ENCODE peak calls at places on chromosomes 2 and 18, in four cellular contexts. Z, X, Q and O are unnamed samples.

GRCh38 chr2:66145490-66145889 is 289.4 kb upstream of the MEIS1 start:
- DNase-seq in Z (no peak), X (no peak), Q (no peak), O (no peak)

GRCh38 chr2:60843006-60843405 is 38.4 kb upstream of the REL start:
- DNase-seq in Z (no peak), X (no peak), Q (no peak), O (no peak)

GRCh38 chr18:7735194-7735593 is 168.1 kb downstream of the PTPRM start:
- DNase-seq in Z (no peak), X (no peak), Q (no peak), O (no peak)

GRCh38 chr18:55861266-55861665 is 273.3 kb upstream of the TCF4 start:
- DNase-seq in Z (no peak), X (peak), Q (no peak), O (peak)

GRCh38 chr18:44680271-44681038 is at the start of gene SETBP1:
- DNase-seq in Z (peak), X (peak), Q (peak), O (peak)

GRCh38 chr2:166091439-166091838 is 36.4 kb downstream of the SCN1A start:
- DNase-seq in Z (no peak), X (no peak), Q (no peak), O (no peak)

GRCh38 chr2:12577567-12577966 is 139.2 kb upstream of the TRIB2 start:
- DNase-seq in Z (no peak), X (no peak), Q (no peak), O (peak)

GRCh38 chr2:27281855-27282559 is at the start of gene TRIM54:
- DNase-seq in Z (peak), X (no peak), Q (no peak), O (peak)

GRCh38 chr2:218016810-218017209 is 14.0 kb upstream of the TNS1 start:
- DNase-seq in Z (no peak), X (no peak), Q (no peak), O (no peak)

GRCh38 chr18:75223687-75224347 is 13.2 kb downstream of the TSHZ1 start:
- DNase-seq in Z (no peak), X (no peak), Q (no peak), O (no peak)

GRCh38 chr2:72710418-72711152 is 115.2 kb downstream of the EXOC6B start:
- DNase-seq in Z (no peak), X (no peak), Q (no peak), O (no peak)

GRCh38 chr2:43100883-43101662 is 125.3 kb downstream of the ZFP36L2 start:
- DNase-seq in Z (peak), X (peak), Q (no peak), O (peak)

GRCh38 chr2:70448041-70448440 is 105.6 kb downstream of the TGFA start:
- DNase-seq in Z (no peak), X (no peak), Q (no peak), O (no peak)

GRCh38 chr18:25561923-25562322 is 210.0 kb upstream of the ZNF521 start:
- DNase-seq in Z (no peak), X (no peak), Q (no peak), O (no peak)

GRCh38 chr2:128769457-128770142 is 450.9 kb upstream of the HS6ST1 start:
- DNase-seq in Z (no peak), X (no peak), Q (no peak), O (peak)

GRCh38 chr2:69143726-69144360 is 130.9 kb downstream of the ANTXR1 start:
- DNase-seq in Z (no peak), X (no peak), Q (no peak), O (no peak)

GRCh38 chr2:112579280-112579679 is 5.1 kb upstream of the CHCHD5 start:
- DNase-seq in Z (no peak), X (no peak), Q (no peak), O (no peak)

GRCh38 chr2:240624950-240625621 is at the start of gene GPR35:
- DNase-seq in Z (peak), X (no peak), Q (no peak), O (no peak)

GRCh38 chr2:26300234-26300641 is 45.7 kb upstream of the SELENOI start:
- DNase-seq in Z (no peak), X (no peak), Q (no peak), O (peak)

GRCh38 chr2:188810591-188810990 is 163.6 kb upstream of the COL3A1 start:
- DNase-seq in Z (no peak), X (no peak), Q (no peak), O (no peak)

GRCh38 chr2:48635786-48636185 is 18.1 kb downstream of the GTF2A1L start:
- DNase-seq in Z (no peak), X (no peak), Q (no peak), O (no peak)

GRCh38 chr2:111678651-111679050 is 205.3 kb downstream of the ANAPC1 start:
- DNase-seq in Z (no peak), X (no peak), Q (no peak), O (no peak)

GRCh38 chr2:10889741-10890215 is 22.0 kb upstream of the KCNF1 start:
- DNase-seq in Z (no peak), X (no peak), Q (peak), O (no peak)

GRCh38 chr2:96760986-96761832 is 507 bp downstream of the CNNM4 start:
- DNase-seq in Z (peak), X (no peak), Q (no peak), O (peak)

GRCh38 chr18:75548353-75548752 is 120.8 kb upstream of the SMIM21 start:
- DNase-seq in Z (no peak), X (no peak), Q (no peak), O (peak)

GRCh38 chr2:49108436-49108835 is 45.9 kb downstream of the FSHR start:
- DNase-seq in Z (no peak), X (no peak), Q (no peak), O (no peak)

GRCh38 chr2:29057006-29057405 is 17.3 kb downstream of the PCARE start:
- DNase-seq in Z (no peak), X (no peak), Q (no peak), O (no peak)

GRCh38 chr2:2662037-2662846 is 331.2 kb upstream of the MYT1L start:
- DNase-seq in Z (peak), X (peak), Q (no peak), O (no peak)